ENCODE peak calls at places on chromosomes 6 and 20, in five cellular contexts. X is colonic mucosa, A is adrenal gland, J is pancreas, N is aorta. B is an unnamed sample.
A peak's percentile ranks its signal among the peaks of the same experiment; 100 is the strongest.

GRCh38 chr20:8749986-8750385 is 318.9 kb upstream of the PLCB4 start:
- DNase-seq in X (no peak), A (no peak), J (no peak), N (no peak), B (no peak)

GRCh38 chr6:44851176-44851575 is 463.7 kb downstream of the CDC5L start:
- DNase-seq in X (no peak), A (no peak), J (no peak), N (no peak), B (no peak)

GRCh38 chr6:28807682-28808280 is 116.0 kb downstream of the TRIM27 start:
- DNase-seq in X (peak; percentile 42), A (no peak), J (no peak), N (no peak), B (no peak)

GRCh38 chr6:170269873-170270541 is 20.9 kb downstream of the DLL1 start:
- DNase-seq in X (no peak), A (no peak), J (peak; percentile 37), N (no peak), B (no peak)

GRCh38 chr6:14784596-14785360 is 461.1 kb upstream of the JARID2 start:
- DNase-seq in X (no peak), A (no peak), J (no peak), N (no peak), B (peak; percentile 41)

GRCh38 chr6:66307490-66307889 is 600.5 kb upstream of the EYS start:
- DNase-seq in X (no peak), A (no peak), J (no peak), N (no peak), B (no peak)

GRCh38 chr20:35443003-35443402 is 5.0 kb upstream of the GDF5 start:
- DNase-seq in X (no peak), A (no peak), J (no peak), N (no peak), B (no peak)

GRCh38 chr6:64694356-64694755 is 1012.7 kb downstream of the EYS start:
- DNase-seq in X (no peak), A (no peak), J (no peak), N (no peak), B (no peak)

GRCh38 chr6:12957321-12958051 is 240.9 kb downstream of the PHACTR1 start:
- DNase-seq in X (peak; percentile 25), A (peak; percentile 45), J (peak; percentile 73), N (peak; percentile 91), B (no peak)

GRCh38 chr20:35618372-35619131 is 2.9 kb downstream of the SPAG4 start:
- DNase-seq in X (peak; percentile 44), A (peak; percentile 45), J (peak; percentile 42), N (peak; percentile 79), B (peak; percentile 34)

GRCh38 chr20:62652051-62652893 is 10.0 kb downstream of the SLCO4A1 start:
- DNase-seq in X (peak; percentile 94), A (peak; percentile 87), J (peak; percentile 88), N (peak; percentile 95), B (peak; percentile 77)

GRCh38 chr6:118893095-118893881 is 664 bp upstream of the ASF1A start:
- DNase-seq in X (peak; percentile 45), A (peak; percentile 39), J (peak; percentile 51), N (no peak), B (no peak)

GRCh38 chr6:39365281-39366074 is 43.0 kb upstream of the KCNK16 start:
- DNase-seq in X (no peak), A (peak; percentile 65), J (no peak), N (no peak), B (no peak)

GRCh38 chr20:62891111-62891510 is 29.5 kb upstream of the TCFL5 start:
- DNase-seq in X (no peak), A (no peak), J (no peak), N (no peak), B (peak; percentile 65)

GRCh38 chr6:135281227-135281626 is 100.1 kb downstream of the MYB start:
- DNase-seq in X (no peak), A (peak; percentile 23), J (no peak), N (no peak), B (no peak)

GRCh38 chr20:34834459-34834893 is 9.0 kb upstream of the NCOA6 start:
- DNase-seq in X (no peak), A (no peak), J (no peak), N (no peak), B (no peak)

GRCh38 chr6:27358786-27359185 is 29.8 kb upstream of the ZNF391 start:
- DNase-seq in X (no peak), A (no peak), J (no peak), N (no peak), B (no peak)
- H3K9me3 ChIP-seq in X (peaks cover 6% of the 10 kb centered on the region), A (no peaks in the 10 kb centered on the region), J (no peaks in the 10 kb centered on the region), N (no peaks in the 10 kb centered on the region), B (peaks cover 39% of the 10 kb centered on the region)

GRCh38 chr6:34867484-34867883 is 20.4 kb downstream of the TAF11 start:
- DNase-seq in X (no peak), A (no peak), J (no peak), N (no peak), B (no peak)

GRCh38 chr6:34864007-34864406 is 23.8 kb downstream of the TAF11 start:
- DNase-seq in X (no peak), A (no peak), J (no peak), N (no peak), B (no peak)

GRCh38 chr6:34859951-34860350 is 27.9 kb downstream of the TAF11 start:
- DNase-seq in X (no peak), A (no peak), J (no peak), N (no peak), B (no peak)

GRCh38 chr6:34866509-34866908 is 21.3 kb downstream of the TAF11 start:
- DNase-seq in X (no peak), A (no peak), J (no peak), N (no peak), B (no peak)

GRCh38 chr6:34865107-34865506 is 22.7 kb downstream of the TAF11 start:
- DNase-seq in X (no peak), A (no peak), J (no peak), N (no peak), B (no peak)
- H3K27ac ChIP-seq in X (no peak overlapping the region), A (no peak overlapping the region), J (no peak overlapping the region), N (no peak overlapping the region), B (no peak overlapping the region)

DNA sequence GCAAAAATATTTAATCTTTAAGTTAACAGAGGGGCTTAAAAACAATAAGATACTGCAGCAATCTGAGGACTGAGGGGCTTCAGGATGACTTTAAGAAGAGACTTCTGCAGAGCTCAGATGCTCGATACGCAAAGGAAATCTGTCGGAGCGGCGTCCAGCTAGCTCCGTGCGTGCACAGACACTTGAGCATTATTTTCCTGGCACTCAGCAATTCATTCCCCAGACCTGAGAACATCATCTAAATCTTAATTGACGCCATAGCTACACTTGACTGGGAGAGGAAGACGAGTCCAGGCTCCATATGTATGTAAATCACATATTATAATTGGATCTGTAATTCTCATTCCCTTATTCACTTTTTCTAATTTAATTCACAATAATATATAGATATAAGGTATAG is 228.2 kb downstream of the SOD2 start:
- DNase-seq in X (no peak), A (no peak), J (no peak), N (no peak), B (no peak)
- H3K9me3 ChIP-seq in X (no peaks in the 10 kb centered on the region), A (no peaks in the 10 kb centered on the region), J (no peaks in the 10 kb centered on the region), N (no peaks in the 10 kb centered on the region), B (no peaks in the 10 kb centered on the region)

GRCh38 chr6:79167931-79168694 is 66.4 kb downstream of the HMGN3 start:
- DNase-seq in X (no peak), A (no peak), J (no peak), N (no peak), B (no peak)
- H3K27ac ChIP-seq in X (no peak overlapping the region), A (no peak overlapping the region), J (no peak overlapping the region), N (no peak overlapping the region), B (no peak overlapping the region)

GRCh38 chr20:16553161-16553560 is 20.1 kb downstream of the KIF16B start:
- DNase-seq in X (no peak), A (no peak), J (no peak), N (no peak), B (no peak)

GRCh38 chr20:16555754-16556153 is 17.5 kb downstream of the KIF16B start:
- DNase-seq in X (no peak), A (no peak), J (no peak), N (no peak), B (no peak)

GRCh38 chr20:16556299-16556698 is 16.9 kb downstream of the KIF16B start:
- DNase-seq in X (no peak), A (no peak), J (no peak), N (no peak), B (no peak)

GRCh38 chr20:16553684-16554083 is 19.6 kb downstream of the KIF16B start:
- DNase-seq in X (no peak), A (no peak), J (no peak), N (no peak), B (no peak)

GRCh38 chr20:16554766-16555543 is 18.3 kb downstream of the KIF16B start:
- DNase-seq in X (no peak), A (no peak), J (no peak), N (no peak), B (no peak)
- H3K9me3 ChIP-seq in X (no peaks in the 10 kb centered on the region), A (no peaks in the 10 kb centered on the region), J (no peaks in the 10 kb centered on the region), N (no peaks in the 10 kb centered on the region), B (no peaks in the 10 kb centered on the region)

GRCh38 chr6:11329841-11330765 is 97.6 kb upstream of the NEDD9 start:
- DNase-seq in X (peak; percentile 76), A (no peak), J (no peak), N (no peak), B (no peak)
- H3K27ac ChIP-seq in X (peak overlapping the region; percentile 54), A (peak overlapping the region; percentile 62), J (no peak overlapping the region), N (no peak overlapping the region), B (no peak overlapping the region)